ENCODE peak calls at places on chromosomes 16 and 17, in six cellular contexts. L is OCI-LY7; F is astrocyte of the spinal cord; P is activated T-helper 2 cell treated with anti-CD3 and anti-CD28 coated beads, Interferon-gamma antibody, Interleukin-2, Interleukin-4, amounts not matched to agents 10 μg/mL and 5 μg/mL and 100 μg/mL, durations not matched to agents 14 hours and 24 hours and 36 hours; K is Daoy; B is substantia nigra. O is an unnamed sample.

GRCh38 chr17:42133461-42134041 is 10.9 kb downstream of the HSPB9 start:
- DNase-seq in B (peak), F (no peak), L (peak), P (no peak), K (peak), O (peak)

GRCh38 chr17:79023180-79023705 is 726 bp upstream of the C1QTNF1 start:
- DNase-seq in B (no peak), F (no peak), P (no peak), L (no peak), K (no peak), O (no peak)

GRCh38 chr16:54720259-54720658 is 210.4 kb upstream of the IRX5 start:
- DNase-seq in P (no peak), L (no peak), B (peak), K (peak), F (no peak), O (no peak)

GRCh38 chr16:9099131-9099625 is 7.7 kb downstream of the HAPSTR1 start:
- DNase-seq in P (no peak), L (no peak), K (peak), F (no peak), B (no peak), O (peak)

GRCh38 chr17:49434821-49435581 is 20.3 kb upstream of the PHB1 start:
- DNase-seq in B (peak), P (peak), F (peak), L (peak), K (peak), O (peak)

GRCh38 chr16:66874079-66874775 is 6.1 kb upstream of the PDP2 start:
- DNase-seq in K (peak), L (peak), B (no peak), F (peak), P (no peak), O (peak)

GRCh38 chr17:56834380-56835258 is 668 bp downstream of the DGKE start:
- DNase-seq in B (peak), P (peak), F (no peak), L (peak), K (no peak), O (peak)

GRCh38 chr17:35460354-35460851 is 11.8 kb upstream of the SLFN13 start:
- DNase-seq in B (peak), L (peak), F (no peak), P (peak), K (peak), O (no peak)

GRCh38 chr17:81514735-81515529 is 2.3 kb upstream of the ACTG1 start:
- DNase-seq in F (peak), B (peak), P (peak), K (peak), L (peak), O (peak)